ENCODE peak calls at places on chromosomes 13 and 19, in six cellular contexts. K is GM23338; T is aorta; C is thoracic aorta; W is colonic mucosa; U is CD8-positive, alpha-beta memory T cell. G is an unnamed sample.

GRCh38 chr13:67619987-67620386 is 389.9 kb upstream of the PCDH9 start:
- DNase-seq in C (no peak), T (no peak), U (no peak), W (no peak), K (no peak), G (no peak)

GRCh38 chr19:1239796-1240737 is 1.5 kb upstream of the ATP5F1D start:
- DNase-seq in T (peak; percentile 97), W (peak; percentile 80), U (peak; percentile 94), K (peak; percentile 94), C (no peak), G (peak; percentile 92)

GRCh38 chr13:46812398-46812797 is 15.4 kb upstream of the ESD start:
- DNase-seq in U (no peak), T (no peak), C (no peak), K (no peak), W (no peak), G (no peak)

GRCh38 chr19:46776927-46777911 is 11.2 kb downstream of the SLC1A5 start:
- DNase-seq in W (no peak), C (no peak), K (peak; percentile 90), T (no peak), U (no peak), G (peak; percentile 26)

GRCh38 chr19:36420961-36421748 is 2.7 kb upstream of the ZFP82 start:
- DNase-seq in T (peak; percentile 75), U (no peak), C (no peak), W (peak; percentile 16), K (peak; percentile 76), G (peak; percentile 58)

GRCh38 chr19:47284324-47284899 is 9.7 kb downstream of the INAFM1 start:
- DNase-seq in U (peak; percentile 60), C (no peak), W (peak; percentile 62), T (no peak), K (peak; percentile 83), G (peak; percentile 53)

GRCh38 chr19:32181356-32181920 is 164.0 kb upstream of the ZNF507 start:
- DNase-seq in T (no peak), W (no peak), U (no peak), K (no peak), C (no peak), G (no peak)

GRCh38 chr13:21749410-21749809 is 78.5 kb downstream of the FGF9 start:
- DNase-seq in U (no peak), W (no peak), T (no peak), C (no peak), K (no peak), G (no peak)

GRCh38 chr13:45875951-45876350 is 24.4 kb upstream of the SIAH3 start:
- DNase-seq in U (no peak), K (no peak), C (no peak), T (no peak), W (no peak), G (no peak)

GRCh38 chr13:112354330-112355273 is 21.6 kb upstream of the SPACA7 start:
- DNase-seq in W (no peak), T (no peak), C (no peak), U (no peak), K (no peak), G (no peak)

GRCh38 chr19:18479964-18480723 is 41.7 kb downstream of the ELL start:
- DNase-seq in W (peak; percentile 49), C (peak; percentile 40), K (no peak), U (no peak), T (peak; percentile 88), G (peak; percentile 86)

GRCh38 chr19:35476149-35476548 is 14.1 kb downstream of the KRTDAP start:
- DNase-seq in C (no peak), U (no peak), W (no peak), K (peak; percentile 90), T (no peak), G (no peak)

GRCh38 chr19:17685451-17686026 is 2.6 kb downstream of the UNC13A start:
- DNase-seq in T (no peak), U (no peak), W (no peak), C (no peak), K (peak; percentile 62), G (no peak)

GRCh38 chr13:22945321-22946226 is 235.2 kb upstream of the SGCG start:
- DNase-seq in U (no peak), T (no peak), W (no peak), C (no peak), K (no peak), G (no peak)

GRCh38 chr19:42023121-42023942 is 29.3 kb upstream of the ATP1A3 start:
- DNase-seq in U (no peak), T (no peak), K (peak; percentile 78), C (no peak), W (peak; percentile 23), G (no peak)

GRCh38 chr19:47343194-47343802 is 5.8 kb upstream of the DHX34 start:
- DNase-seq in U (no peak), K (no peak), C (no peak), W (no peak), T (no peak), G (no peak)

GRCh38 chr19:46813570-46814358 is 25.4 kb upstream of the SLC1A5 start:
- DNase-seq in K (no peak), T (peak; percentile 93), U (no peak), C (no peak), W (peak; percentile 50), G (peak; percentile 89)

GRCh38 chr19:1133471-1133929 is 29.7 kb downstream of the GPX4 start:
- DNase-seq in C (no peak), W (peak; percentile 45), T (no peak), U (peak; percentile 93), K (peak; percentile 72), G (peak; percentile 80)

GRCh38 chr13:48233886-48234488 is 981 bp downstream of the ITM2B start:
- DNase-seq in K (peak; percentile 21), C (no peak), W (no peak), T (no peak), U (no peak), G (peak; percentile 36)

GRCh38 chr19:7515471-7516226 is at the start of gene ZNF358:
- DNase-seq in T (peak; percentile 92), W (peak; percentile 79), K (peak; percentile 93), C (peak; percentile 19), U (no peak), G (peak; percentile 67)

GRCh38 chr13:31046711-31047279 is 114.3 kb downstream of the TEX26 start:
- DNase-seq in W (peak; percentile 54), U (no peak), K (no peak), T (no peak), C (no peak), G (peak; percentile 52)

GRCh38 chr19:6728346-6728745 is 7.9 kb upstream of the C3 start:
- DNase-seq in W (no peak), T (no peak), K (no peak), U (no peak), C (no peak), G (no peak)

GRCh38 chr13:111616203-111616602 is 295.8 kb downstream of the TEX29 start:
- DNase-seq in U (no peak), T (no peak), W (no peak), K (no peak), C (no peak), G (no peak)

GRCh38 chr13:49134305-49134704 is 85.8 kb upstream of the MLNR start:
- DNase-seq in U (no peak), T (no peak), C (no peak), K (no peak), W (no peak), G (no peak)

GRCh38 chr19:57687363-57688010 is 5.7 kb downstream of the ZNF551 start:
- DNase-seq in T (no peak), W (no peak), K (no peak), C (no peak), U (no peak), G (no peak)

GRCh38 chr19:57686727-57687126 is 5.0 kb downstream of the ZNF551 start:
- DNase-seq in U (no peak), T (no peak), K (no peak), W (no peak), C (no peak), G (no peak)

GRCh38 chr19:57688011-57688763 is 6.4 kb downstream of the ZNF551 start:
- DNase-seq in T (no peak), W (no peak), K (no peak), U (no peak), C (no peak), G (no peak)

GRCh38 chr19:57689750-57690149 is 8.0 kb downstream of the ZNF551 start:
- DNase-seq in K (no peak), C (no peak), U (no peak), W (no peak), T (no peak), G (no peak)
- H3K27ac ChIP-seq in K (no peak overlapping the region), C (no peak overlapping the region), U (no peak overlapping the region), W (no peak overlapping the region), T (no peak overlapping the region), G (no peak overlapping the region)

DNA sequence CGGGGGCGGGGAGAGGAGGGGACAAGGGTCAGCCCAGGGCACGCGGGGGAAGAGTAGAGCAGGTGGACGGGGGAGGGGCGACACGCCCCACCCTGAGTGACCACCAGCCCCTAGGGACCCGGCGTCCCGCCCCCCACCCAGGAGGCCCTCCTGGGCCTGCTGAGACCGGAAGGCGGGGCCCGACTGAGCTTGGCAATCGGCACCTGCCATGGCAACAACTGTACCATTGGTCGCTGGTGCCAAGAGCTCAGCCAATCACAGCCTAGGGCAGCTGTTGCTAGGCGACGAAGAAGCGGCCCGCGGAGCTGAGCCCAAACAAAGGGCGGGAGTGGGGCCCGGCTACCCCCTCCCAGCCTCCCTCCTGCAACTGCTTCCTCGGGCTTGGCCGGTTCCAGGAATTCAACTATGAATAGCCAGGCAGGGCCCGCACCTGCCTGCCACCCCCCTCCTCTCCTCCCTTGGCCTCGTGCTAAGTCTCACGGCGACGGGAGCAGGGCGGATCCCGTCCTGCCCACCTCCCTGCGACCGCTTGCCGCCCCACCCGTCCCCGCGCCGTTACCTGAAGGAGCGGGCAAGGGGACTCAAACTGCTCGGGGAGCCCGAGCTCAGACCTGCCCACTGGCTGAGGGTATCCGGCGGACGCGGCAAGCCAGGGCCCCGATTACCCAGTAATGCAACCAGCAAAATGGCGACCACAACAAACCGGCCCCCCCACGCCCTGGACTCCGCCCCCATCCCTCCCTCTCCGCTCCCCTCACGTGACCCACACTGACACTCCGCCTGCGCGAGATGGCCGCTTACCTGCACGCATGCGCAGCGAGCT is at the start of gene DYRK1B:
- DNase-seq in T (peak; percentile 99), U (peak; percentile 99), C (peak; percentile 95), W (peak; percentile 97), K (peak; percentile 98), G (peak; percentile 99)
- H3K36me3 ChIP-seq in T (peaks cover 6% of the 10 kb centered on the region), U (peaks cover 38% of the 10 kb centered on the region), C (peaks cover 41% of the 10 kb centered on the region), W (peaks cover 16% of the 10 kb centered on the region), K (peaks cover 41% of the 10 kb centered on the region), G (no peaks in the 10 kb centered on the region)

DNA sequence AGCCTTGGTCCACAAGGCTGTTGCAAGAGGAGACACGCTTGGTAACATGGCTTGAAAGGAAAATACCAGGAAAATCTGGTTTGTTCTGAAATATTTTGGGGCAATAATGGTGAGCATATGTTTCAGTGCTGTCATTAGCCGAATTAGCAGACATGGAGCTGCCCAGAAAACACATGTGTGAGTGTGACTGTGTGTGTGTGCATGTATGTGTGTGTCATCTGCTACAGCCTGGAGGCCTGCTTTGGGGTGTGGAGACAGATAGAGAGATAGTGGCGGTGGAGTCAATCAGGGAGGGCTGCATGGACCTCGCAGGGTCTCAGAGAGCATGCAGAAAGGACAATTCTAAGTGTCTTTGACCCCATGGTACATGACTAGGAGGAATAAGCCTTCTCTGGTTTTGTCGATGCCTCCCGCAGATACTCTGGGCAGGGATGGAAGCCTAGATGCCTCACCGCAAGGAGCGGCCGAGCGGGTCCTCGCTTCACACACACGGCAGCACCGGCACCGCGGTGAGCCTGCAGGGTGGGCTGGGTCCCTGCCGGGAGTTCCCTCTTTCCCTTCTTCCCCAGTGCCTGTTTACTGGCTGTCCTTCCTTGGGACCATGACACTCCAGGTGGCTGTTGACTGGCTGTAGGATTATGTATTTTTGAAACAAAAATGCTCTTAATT is 3.5 kb downstream of the KCTD15 start:
- DNase-seq in W (no peak), T (no peak), K (no peak), U (no peak), C (no peak), G (no peak)
- H3K27ac ChIP-seq in W (no peak overlapping the region), T (no peak overlapping the region), K (peak overlapping the region; percentile 77), U (no peak overlapping the region), C (no peak overlapping the region), G (no peak overlapping the region)

GRCh38 chr19:49602806-49603205 is 11.8 kb downstream of the PRR12 start:
- DNase-seq in W (no peak), U (no peak), K (no peak), C (no peak), T (no peak), G (no peak)
- H3K36me3 ChIP-seq in W (peaks cover 12% of the 10 kb centered on the region), U (peaks cover 28% of the 10 kb centered on the region), K (peaks cover 41% of the 10 kb centered on the region), C (peaks cover 65% of the 10 kb centered on the region), T (peaks cover 3% of the 10 kb centered on the region), G (no peaks in the 10 kb centered on the region)

G was measured in testis.